ENCODE peak calls at places on chromosome 9, in four cellular contexts. C is stimulated activated naive B cell treated with anti-CD40 and anti-IgM and Interleukin-4, amounts not matched to agents 10 μg/mL and 1 μg/mL and 100 μg/mL, for 72 hours; K is amygdala; U is hippocampal formation. B is an unnamed sample.

GRCh38 chr9:132672413-132672690 is 2.1 kb downstream of the GTF3C4 start:
- DNase-seq in U (no peak), C (no peak), K (no peak), B (no peak)

GRCh38 chr9:70257991-70258691 is 637 bp upstream of the SMC5 start:
- DNase-seq in K (no peak), C (peak), U (peak), B (peak)

GRCh38 chr9:136981588-136982231 is 1.1 kb upstream of the LCNL1 start:
- DNase-seq in C (no peak), U (peak), K (peak), B (peak)

GRCh38 chr9:7237473-7238243 is 479.9 kb downstream of the KDM4C start:
- DNase-seq in K (no peak), C (no peak), U (no peak), B (no peak)

GRCh38 chr9:137880976-137881530 is 3.5 kb downstream of the CACNA1B start:
- DNase-seq in U (no peak), C (no peak), K (no peak), B (no peak)

GRCh38 chr9:71858812-71859211 is 52.2 kb downstream of the ABHD17B start:
- DNase-seq in C (no peak), K (no peak), U (no peak), B (no peak)

GRCh38 chr9:70747335-70747734 is 332.9 kb upstream of the KLF9 start:
- DNase-seq in C (no peak), K (no peak), U (no peak), B (no peak)

GRCh38 chr9:7105095-7105494 is 347.3 kb downstream of the KDM4C start:
- DNase-seq in C (no peak), K (no peak), U (no peak), B (no peak)

GRCh38 chr9:75482566-75482965 is 394.3 kb downstream of the OSTF1 start:
- DNase-seq in C (no peak), U (no peak), K (no peak), B (no peak)

GRCh38 chr9:123337971-123338370 is 18.0 kb upstream of the CRB2 start:
- DNase-seq in C (peak), U (no peak), K (no peak), B (no peak)

GRCh38 chr9:133114451-133114885 is 6.6 kb downstream of the RALGDS start:
- DNase-seq in C (no peak), U (peak), K (peak), B (peak)

GRCh38 chr9:137000177-137000930 is 4.0 kb upstream of the CLIC3 start:
- DNase-seq in C (no peak), U (no peak), K (no peak), B (no peak)

GRCh38 chr9:137114613-137115393 is at the start of gene DPP7:
- DNase-seq in K (peak), U (peak), C (peak), B (peak)

GRCh38 chr9:93824386-93825294 is 130.5 kb downstream of the BARX1 start:
- DNase-seq in K (no peak), C (no peak), U (no peak), B (no peak)

GRCh38 chr9:23563497-23563896 is 262.5 kb downstream of the ELAVL2 start:
- DNase-seq in C (no peak), K (no peak), U (no peak), B (no peak)

GRCh38 chr9:116998305-116998704 is 311.2 kb downstream of the TRIM32 start:
- DNase-seq in K (no peak), C (no peak), U (no peak), B (no peak)

GRCh38 chr9:84941812-84942211 is 272.3 kb downstream of the NTRK2 start:
- DNase-seq in C (no peak), U (no peak), K (no peak), B (no peak)

GRCh38 chr9:12696931-12697622 is 3.9 kb downstream of the TYRP1 start:
- DNase-seq in C (no peak), U (no peak), K (no peak), B (no peak)

GRCh38 chr9:2664675-2665065 is 43.1 kb downstream of the VLDLR start:
- DNase-seq in U (no peak), C (no peak), K (no peak), B (no peak)

GRCh38 chr9:38309324-38310195 is 82.9 kb upstream of the ALDH1B1 start:
- DNase-seq in U (no peak), K (no peak), C (no peak), B (no peak)

GRCh38 chr9:132351404-132352050 is 3.3 kb downstream of the SETX start:
- DNase-seq in K (no peak), U (no peak), C (no peak), B (no peak)

GRCh38 chr9:34552606-34552981 is 29.8 kb upstream of the ENHO start:
- DNase-seq in U (no peak), K (no peak), C (no peak), B (no peak)

GRCh38 chr9:91374939-91375338 is 13.2 kb upstream of the AUH start:
- DNase-seq in K (no peak), C (no peak), U (no peak), B (no peak)

GRCh38 chr9:112831281-112831851 is 59.3 kb downstream of the SLC46A2 start:
- DNase-seq in U (no peak), K (no peak), C (no peak), B (no peak)

GRCh38 chr9:112174223-112174964 is 703 bp downstream of the SUSD1 start:
- DNase-seq in U (no peak), K (no peak), C (peak), B (no peak)

GRCh38 chr9:29514336-29514735 is 1941.1 kb upstream of the C9orf72 start:
- DNase-seq in U (peak), C (no peak), K (peak), B (peak)

GRCh38 chr9:132242621-132243155 is 80.8 kb downstream of the NTNG2 start:
- DNase-seq in C (no peak), K (no peak), U (no peak), B (no peak)

GRCh38 chr9:82209797-82210470 is 221.4 kb downstream of the SPATA31D1 start:
- DNase-seq in U (no peak), K (no peak), C (peak), B (no peak)

GRCh38 chr9:103985082-103985481 is 109.0 kb upstream of the SMC2 start:
- DNase-seq in C (no peak), K (no peak), U (no peak), B (no peak)

GRCh38 chr9:95465115-95465514 is 51.7 kb downstream of the PTCH1 start:
- DNase-seq in K (no peak), C (no peak), U (no peak), B (no peak)

GRCh38 chr9:131480258-131480657 is 22.5 kb upstream of the POMT1 start:
- DNase-seq in U (no peak), K (no peak), C (no peak), B (no peak)

B was measured in occipital lobe.